ENCODE peak calls at places on chromosomes 3 and 15, in five cellular contexts. F is omental fat pad, V is A549, Z is glutamatergic neuron, G is mucosa of descending colon. C is an unnamed sample.

GRCh38 chr3:25181096-25181495 is 247.0 kb upstream of the RARB start:
- DNase-seq in Z (no peak), V (no peak), G (no peak), F (no peak), C (no peak)

GRCh38 chr3:117399311-117400068 is 689.9 kb downstream of the TUSC7 start:
- DNase-seq in F (no peak), V (no peak), G (no peak), Z (no peak), C (no peak)

GRCh38 chr15:33313491-33313890 is 2.7 kb downstream of the RYR3 start:
- DNase-seq in G (no peak), Z (no peak), F (no peak), V (no peak), C (no peak)

GRCh38 chr3:17645074-17645698 is 97.2 kb downstream of the TBC1D5 start:
- DNase-seq in F (no peak), V (peak), G (no peak), Z (no peak), C (peak)

GRCh38 chr3:111971533-111971932 is 7.3 kb upstream of the ABHD10 start:
- DNase-seq in V (no peak), Z (no peak), F (no peak), G (no peak), C (no peak)

GRCh38 chr3:15384510-15385237 is 42.7 kb downstream of the METTL6 start:
- DNase-seq in G (no peak), Z (no peak), F (no peak), V (no peak), C (no peak)

GRCh38 chr3:2099028-2099671 is 484 bp downstream of the CNTN4 start:
- DNase-seq in G (peak), V (no peak), Z (peak), F (no peak), C (peak)

GRCh38 chr15:101579766-101580165 is 72.4 kb downstream of the TM2D3 start:
- DNase-seq in F (no peak), G (no peak), V (peak), Z (no peak), C (no peak)

GRCh38 chr3:52490938-52491526 is 4.1 kb upstream of the STAB1 start:
- DNase-seq in V (no peak), G (no peak), Z (no peak), F (no peak), C (no peak)

GRCh38 chr3:53213276-53213675 is 42.5 kb downstream of the TKT start:
- DNase-seq in G (no peak), F (no peak), V (no peak), Z (no peak), C (no peak)

GRCh38 chr15:25844981-25845680 is 18.0 kb downstream of the ATP10A start:
- DNase-seq in V (no peak), Z (no peak), G (no peak), F (no peak), C (no peak)

GRCh38 chr3:19644405-19644804 is 289.6 kb downstream of the EFHB start:
- DNase-seq in F (no peak), Z (no peak), G (no peak), V (no peak), C (no peak)

GRCh38 chr15:83435202-83435601 is 11.9 kb upstream of the SH3GL3 start:
- DNase-seq in Z (no peak), G (no peak), V (no peak), F (no peak), C (no peak)

GRCh38 chr3:73029321-73029796 is 32.1 kb upstream of the EBLN2 start:
- DNase-seq in F (no peak), V (peak), Z (no peak), G (no peak), C (no peak)

GRCh38 chr3:50587373-50587772 is 18.1 kb downstream of the HEMK1 start:
- DNase-seq in F (no peak), G (no peak), V (no peak), Z (no peak), C (no peak)

GRCh38 chr15:51283026-51283425 is 55.4 kb downstream of the CYP19A1 start:
- DNase-seq in Z (no peak), V (no peak), F (no peak), G (no peak), C (no peak)

GRCh38 chr3:127448161-127448561 is 142.4 kb downstream of the TPRA1 start:
- DNase-seq in V (no peak), Z (no peak), G (no peak), F (peak), C (no peak)

GRCh38 chr3:132417695-132418520 is 606 bp downstream of the DNAJC13 start:
- DNase-seq in V (peak), F (no peak), G (no peak), Z (no peak), C (peak)

GRCh38 chr15:68205558-68205944 is 419 bp upstream of the CALML4 start:
- DNase-seq in F (peak), V (no peak), Z (no peak), G (no peak), C (no peak)

GRCh38 chr15:51203797-51204196 is 109.1 kb upstream of the TNFAIP8L3 start:
- DNase-seq in V (no peak), Z (no peak), G (no peak), F (no peak), C (no peak)

GRCh38 chr3:149393355-149394165 is 16.1 kb upstream of the TM4SF1 start:
- DNase-seq in G (peak), V (peak), Z (peak), F (peak), C (peak)

GRCh38 chr3:49813497-49814174 is at the start of gene UBA7:
- DNase-seq in V (no peak), Z (no peak), G (peak), F (no peak), C (peak)

GRCh38 chr15:100715571-100716455 is 113.4 kb downstream of the ASB7 start:
- DNase-seq in Z (no peak), F (no peak), V (no peak), G (peak), C (peak)

GRCh38 chr15:35458176-35458856 is 87.6 kb downstream of the DPH6 start:
- DNase-seq in G (no peak), Z (no peak), F (no peak), V (no peak), C (no peak)

GRCh38 chr15:36177590-36178281 is 401.7 kb upstream of the CDIN1 start:
- DNase-seq in Z (no peak), G (no peak), V (no peak), F (no peak), C (no peak)

GRCh38 chr15:30649952-30650929 is 24.3 kb downstream of the ARHGAP11B start:
- DNase-seq in F (no peak), G (no peak), V (no peak), Z (no peak), C (no peak)

GRCh38 chr15:47872869-47873301 is 155.6 kb downstream of the SEMA6D start:
- DNase-seq in Z (peak), V (no peak), G (no peak), F (no peak), C (no peak)

DNA sequence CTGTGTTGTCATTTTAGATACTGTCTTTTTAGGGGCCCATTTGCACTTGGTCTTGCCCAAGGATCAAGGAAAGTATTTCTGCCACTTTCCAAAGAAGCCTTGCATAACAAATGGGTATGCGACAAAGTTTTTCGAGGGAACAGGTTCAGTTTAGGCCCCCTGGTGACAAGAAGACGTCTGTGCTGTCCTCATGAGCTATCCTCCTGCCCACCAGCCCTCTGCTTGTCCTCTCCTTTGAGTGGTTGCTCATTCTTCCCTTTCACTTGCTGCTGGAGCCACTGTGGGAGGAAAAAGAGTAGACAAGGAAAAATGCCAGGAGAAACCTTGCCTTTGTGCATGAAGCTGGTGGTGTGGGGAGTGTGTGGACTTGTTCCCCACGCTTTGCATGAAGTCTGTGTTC is 171.9 kb downstream of the CACNA2D3 start:
- DNase-seq in F (no peak), Z (no peak), V (no peak), G (no peak), C (no peak)
- TF ChIP-seq CTCF in F (no peak), Z (no peak), V (no peak), G (no peak), C (no peak)

DNA sequence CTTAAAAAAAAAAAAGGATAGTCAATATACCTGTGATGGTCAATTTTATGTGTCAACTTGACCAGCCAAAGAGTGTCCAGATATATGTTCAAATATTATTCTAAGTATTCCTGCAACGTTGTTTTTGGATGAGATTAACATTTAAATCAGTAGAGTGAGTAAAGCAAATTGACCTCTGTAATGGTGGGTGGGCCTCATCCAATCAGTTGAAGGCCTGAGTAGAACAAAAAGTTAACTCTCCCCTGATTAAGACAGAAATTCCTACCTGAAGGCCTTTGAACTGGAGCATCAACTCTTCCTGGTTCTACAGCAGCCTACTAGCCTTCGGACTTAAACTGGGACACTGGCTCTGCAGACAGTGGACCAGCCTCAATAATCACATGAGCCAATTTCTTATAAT is 154.1 kb downstream of the FGF12 start:
- DNase-seq in G (no peak), V (no peak), F (no peak), Z (no peak), C (no peak)
- TF ChIP-seq CTCF in G (no peak), V (no peak), F (no peak), Z (no peak), C (no peak)

GRCh38 chr3:193780810-193781472 is 187.9 kb downstream of the OPA1 start:
- DNase-seq in Z (peak), G (peak), F (peak), V (peak), C (peak)
- TF ChIP-seq CTCF in Z (peak), G (peak), F (no peak), V (peak), C (peak)

DNA sequence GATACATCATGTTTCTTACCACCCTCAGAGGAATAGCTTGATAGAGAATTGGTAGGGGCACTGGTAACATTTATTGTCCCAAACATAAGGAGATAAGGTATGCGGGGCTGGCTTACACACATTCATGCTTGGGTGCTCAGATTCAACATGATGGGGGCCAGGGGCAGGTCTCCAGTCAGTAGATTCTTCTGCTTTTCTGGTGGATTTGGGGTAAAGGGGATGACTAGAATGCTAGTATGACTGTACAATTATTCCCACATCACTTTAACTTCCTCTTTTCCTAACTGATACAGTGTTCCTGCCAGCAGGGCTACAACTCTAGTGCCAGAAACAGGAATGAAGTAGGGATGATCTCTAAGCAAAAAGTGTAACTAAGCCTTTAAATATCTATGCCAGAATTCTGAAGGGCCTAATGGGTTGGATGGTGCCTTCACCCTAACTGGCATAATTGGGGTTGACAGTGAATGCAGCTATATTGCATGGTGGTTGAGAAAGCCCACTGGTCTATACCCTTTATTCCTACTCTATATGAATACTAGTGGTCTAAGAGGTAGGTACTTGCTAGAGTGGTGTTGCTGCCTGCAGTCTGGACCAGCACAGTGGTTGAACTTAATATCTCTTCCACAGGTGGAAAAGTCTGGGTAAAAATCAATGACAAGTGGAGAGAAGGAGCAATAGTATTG is 117.4 kb downstream of the IL12A start:
- DNase-seq in Z (no peak), F (no peak), G (no peak), V (no peak), C (no peak)
- TF ChIP-seq CTCF in Z (no peak), F (no peak), G (no peak), V (no peak), C (no peak)

DNA sequence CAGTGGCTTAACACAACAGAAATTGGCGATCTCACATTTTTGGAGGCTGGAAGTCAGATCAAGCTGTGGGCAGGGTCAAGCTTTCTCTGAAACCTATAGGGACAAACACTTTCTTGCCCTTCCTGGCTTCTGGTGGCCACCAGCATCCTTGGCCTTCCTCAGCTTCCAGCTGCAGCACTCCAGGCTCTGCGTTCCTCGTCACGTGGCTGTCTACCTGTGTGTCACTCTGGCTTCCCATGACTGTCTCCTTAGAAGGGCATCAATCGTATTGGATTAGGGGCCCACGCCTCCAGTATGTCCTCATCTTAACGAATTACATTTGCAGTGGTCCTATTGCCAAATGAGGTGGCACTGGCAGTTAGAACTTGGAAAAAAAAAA is 25.8 kb downstream of the DNASE1L3 start:
- DNase-seq in F (no peak), V (no peak), Z (no peak), G (no peak), C (no peak)
- TF ChIP-seq CTCF in F (no peak), V (no peak), Z (no peak), G (no peak), C (no peak)

DNA sequence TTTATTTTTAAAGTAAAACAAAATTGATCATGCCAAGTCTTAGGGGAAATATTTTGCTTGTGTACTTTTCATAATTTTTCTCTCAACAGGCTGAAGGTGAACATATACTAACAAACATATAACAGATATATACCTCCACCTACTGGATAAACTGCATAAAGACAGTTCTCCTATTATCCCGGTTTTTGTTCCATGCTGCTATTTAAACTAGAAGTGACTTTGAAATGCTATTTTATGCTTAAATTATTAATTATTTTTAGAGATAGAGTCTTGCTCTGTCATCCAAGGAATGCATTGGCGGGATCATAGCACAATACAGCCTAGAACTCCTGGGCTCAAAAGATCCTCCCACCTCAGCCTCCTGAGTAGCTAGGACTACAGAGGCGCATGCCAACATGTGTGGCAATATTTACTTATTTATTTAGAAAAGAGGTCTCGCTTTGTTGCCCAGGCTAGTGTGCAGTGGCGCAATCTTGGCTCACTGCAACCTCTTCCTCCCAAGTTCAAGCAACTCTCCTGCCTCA is 49.8 kb downstream of the ST3GAL6 start:
- DNase-seq in Z (no peak), V (peak), G (no peak), F (no peak), C (no peak)
- TF ChIP-seq CTCF in Z (peak), V (peak), G (peak), F (no peak), C (peak)

GRCh38 chr15:77720617-77721016 is 87.9 kb upstream of the LINGO1 start:
- DNase-seq in F (no peak), Z (peak), V (no peak), G (no peak), C (no peak)

GRCh38 chr15:77724649-77725048 is 91.9 kb upstream of the LINGO1 start:
- DNase-seq in F (no peak), G (no peak), V (no peak), Z (no peak), C (no peak)

GRCh38 chr15:77721963-77722362 is 89.3 kb upstream of the LINGO1 start:
- DNase-seq in V (no peak), G (no peak), F (no peak), Z (no peak), C (no peak)

GRCh38 chr15:77723756-77724155 is 91.0 kb upstream of the LINGO1 start:
- DNase-seq in F (no peak), Z (no peak), V (no peak), G (no peak), C (no peak)

DNA sequence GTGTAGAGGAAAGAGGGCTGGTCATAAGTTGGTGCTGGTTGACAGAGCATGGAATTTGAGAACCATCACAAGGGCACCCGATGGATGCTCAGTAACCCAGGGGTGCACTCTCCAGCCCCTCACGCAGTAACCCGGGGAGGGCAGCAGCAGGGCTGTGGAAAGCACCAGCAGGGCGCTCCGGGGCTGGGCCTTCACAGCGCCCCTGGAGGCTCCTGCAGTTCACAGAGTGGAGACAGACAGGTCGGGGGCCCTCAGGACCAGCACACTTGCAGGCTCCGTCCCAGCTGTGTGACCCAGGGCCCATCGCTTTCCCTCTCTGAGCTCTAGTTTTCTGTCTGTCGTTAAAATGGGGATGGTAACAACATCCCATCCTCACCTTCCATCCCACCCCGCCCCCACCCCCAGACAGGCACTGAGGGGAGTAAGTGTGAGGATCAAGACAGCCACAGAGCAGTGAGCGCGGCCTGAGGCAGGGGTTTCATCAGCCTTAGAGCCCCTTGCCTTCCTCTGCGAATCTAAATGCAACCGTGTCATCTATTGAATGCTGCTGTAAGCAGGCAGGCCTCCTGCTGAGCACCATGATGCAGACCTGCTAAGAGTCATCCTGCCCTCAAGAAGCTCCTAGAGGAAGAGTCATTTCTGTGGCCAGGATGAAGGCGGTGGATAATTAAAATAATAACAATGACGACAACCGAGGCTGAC is 90.2 kb upstream of the LINGO1 start:
- DNase-seq in V (no peak), F (no peak), G (no peak), Z (no peak), C (no peak)
- TF ChIP-seq CTCF in V (no peak), F (no peak), G (no peak), Z (no peak), C (no peak)

DNA sequence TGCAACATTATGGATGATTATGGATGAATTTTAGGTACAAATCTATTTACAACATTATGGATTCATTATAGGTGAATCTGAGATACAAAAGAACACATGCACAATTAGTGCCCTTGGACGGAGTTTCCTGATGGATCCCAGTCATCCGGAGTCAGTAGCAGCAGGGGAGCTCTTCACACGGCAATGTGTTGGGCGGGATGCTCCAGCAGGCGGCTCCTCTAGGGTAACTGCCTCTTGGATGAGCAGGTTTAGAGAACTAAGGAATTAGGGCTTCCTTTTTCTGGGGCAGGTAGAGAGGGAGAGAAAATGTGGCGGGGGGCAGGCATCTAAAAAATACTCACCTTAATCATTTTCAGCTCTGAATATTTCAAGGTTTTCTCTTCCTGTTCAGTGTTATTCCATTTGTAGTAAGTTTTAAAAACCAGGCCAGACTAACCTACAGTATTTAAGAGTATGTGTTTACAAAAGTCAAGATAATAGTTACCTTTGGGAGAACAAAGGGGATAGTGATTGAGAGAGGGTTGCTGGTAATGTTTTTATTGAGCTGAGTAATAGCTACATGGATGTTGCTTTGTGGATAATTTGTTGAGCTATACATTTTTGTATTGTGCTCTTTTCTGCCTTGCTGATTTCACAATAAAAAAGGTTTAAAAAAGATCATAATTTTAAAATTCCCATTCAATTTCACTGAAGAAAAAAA is 27.4 kb upstream of the GOLM2 start:
- DNase-seq in G (no peak), F (no peak), Z (no peak), V (no peak), C (no peak)
- TF ChIP-seq CTCF in G (no peak), F (no peak), Z (no peak), V (no peak), C (no peak)

GRCh38 chr3:169604568-169604967 is 58.9 kb downstream of the MECOM start:
- DNase-seq in F (no peak), Z (no peak), G (no peak), V (no peak), C (no peak)
- TF ChIP-seq CTCF in F (no peak), Z (no peak), G (no peak), V (no peak), C (no peak)

C was measured in colonic mucosa.